ENCODE peak calls at places on chromosomes 4 and X, in ten cellular contexts. P is suprapubic skin, V is lower lobe of right lung, G is pancreas, C is OCI-LY7, X is uterus, F is testis, Q is left ventricle myocardium inferior, E is transverse colon, D is heart left ventricle. H is an unnamed sample. For H3K9me3, the result is how much of the 10 kb centered on the place peaks cover.

GRCh38 chrX:32618154-32618553 is 593.2 kb downstream of the DMD start:
- DNase-seq in E (no peak), C (no peak), D (no peak), V (no peak), Q (no peak), F (no peak), P (no peak), X (no peak), G (no peak), H (no peak)

GRCh38 chr4:155228713-155229112 is 20.3 kb downstream of the NPY2R start:
- DNase-seq in X (no peak), G (no peak), F (no peak), D (no peak), C (no peak), E (no peak), P (no peak), V (no peak), Q (no peak), H (no peak)

GRCh38 chr4:127249066-127249766 is 383.5 kb upstream of the INTU start:
- DNase-seq in E (no peak), C (no peak), X (no peak), V (no peak), Q (no peak), P (no peak), D (no peak), G (no peak), F (no peak), H (no peak)

GRCh38 chrX:151825927-151826471 is 86.7 kb upstream of the MAGEA4 start:
- DNase-seq in X (peak), P (no peak), V (no peak), F (no peak), D (no peak), C (no peak), G (no peak), Q (no peak), E (no peak), H (no peak)

GRCh38 chr4:53005149-53005546 is 143.0 kb downstream of the RASL11B start:
- DNase-seq in Q (no peak), V (no peak), F (no peak), C (no peak), P (no peak), G (peak), D (no peak), X (no peak), E (no peak), H (no peak)

GRCh38 chr4:145553375-145553774 is 65.8 kb upstream of the MMAA start:
- DNase-seq in F (no peak), Q (no peak), E (no peak), D (no peak), P (no peak), X (no peak), G (no peak), C (no peak), V (no peak), H (no peak)

GRCh38 chrX:69136546-69137331 is 28.5 kb downstream of the PJA1 start:
- DNase-seq in D (no peak), X (peak), G (no peak), Q (peak), C (no peak), F (peak), V (no peak), E (no peak), P (no peak), H (no peak)

GRCh38 chr4:70703695-70704332 is 15.5 kb downstream of the UTP3 start:
- DNase-seq in C (peak), X (no peak), V (no peak), D (no peak), P (no peak), G (no peak), F (peak), E (peak), Q (no peak), H (no peak)

GRCh38 chr4:80989921-80990544 is 40.5 kb upstream of the BMP3 start:
- DNase-seq in C (peak), X (no peak), D (no peak), Q (no peak), V (no peak), E (no peak), P (no peak), G (no peak), F (peak), H (no peak)

GRCh38 chr4:75849459-75849858 is 52.8 kb downstream of the PPEF2 start:
- DNase-seq in Q (no peak), E (no peak), C (no peak), X (no peak), D (no peak), P (no peak), F (no peak), G (no peak), V (peak), H (no peak)

GRCh38 chrX:120015145-120016067 is 62.1 kb downstream of the RHOXF2B start:
- DNase-seq in G (peak), C (no peak), Q (no peak), F (no peak), E (no peak), X (no peak), P (no peak), V (peak), D (no peak), H (no peak)
- H3K4me3 ChIP-seq in G (peak), C (no peak), Q (peak), F (no peak), E (no peak), X (peak), P (peak), V (peak), D (peak), H (peak)

DNA sequence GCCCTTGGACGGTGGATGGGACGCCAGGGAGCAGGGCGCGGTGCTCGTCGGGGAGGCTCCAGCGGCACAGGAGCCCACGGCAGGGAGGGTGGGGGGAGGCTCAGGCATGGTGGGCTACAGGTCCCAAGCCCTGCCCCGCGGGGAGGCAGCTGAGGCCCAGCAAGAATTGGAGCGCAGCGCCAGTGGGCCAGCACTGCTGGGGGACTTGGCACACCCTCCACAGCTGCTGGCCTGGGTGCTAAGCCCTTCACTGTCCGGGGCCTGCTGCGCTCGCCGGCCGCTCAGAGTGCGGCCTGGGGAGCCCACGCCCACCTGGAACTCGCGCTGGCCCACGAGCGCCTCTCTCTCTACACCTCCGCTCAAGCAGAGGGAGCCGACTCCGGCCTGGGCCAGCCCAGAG is 8.6 kb downstream of the CD38 start:
- DNase-seq in P (no peak), X (no peak), F (no peak), Q (no peak), D (no peak), E (no peak), G (no peak), V (no peak), C (no peak), H (no peak)
- H3K9me3 ChIP-seq in P (under half), X (under half), F (under half), Q (under half), D (under half), E (under half), G (under half), V (under half), C (half or more), H (under half)

DNA sequence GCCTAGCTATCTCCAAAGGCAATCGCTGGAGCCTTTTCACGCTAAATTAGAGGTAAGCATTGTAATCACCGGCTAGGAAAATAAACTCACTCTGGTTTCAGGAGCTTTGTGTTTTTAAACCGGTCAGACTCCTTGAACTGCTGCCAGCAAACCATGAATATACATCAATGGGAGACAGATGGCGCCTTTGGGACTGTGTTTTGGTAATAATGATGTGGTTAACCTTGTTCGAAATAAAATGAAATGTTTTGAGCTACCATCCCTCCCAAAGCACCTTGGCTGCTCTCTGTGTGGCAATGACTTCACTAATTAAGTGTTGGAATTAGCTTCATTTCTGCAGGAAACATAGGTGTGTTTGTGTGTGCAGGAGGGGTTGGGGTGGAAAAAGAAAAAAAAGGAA is 65.3 kb downstream of the CLNK start:
- DNase-seq in X (no peak), P (no peak), V (no peak), C (no peak), D (no peak), F (no peak), G (peak), E (peak), Q (no peak), H (no peak)
- TF ChIP-seq CTCF in X (no peak), P (no peak), V (no peak), C (no peak), D (no peak), F (no peak), G (no peak), E (no peak), Q (no peak), H (no peak)

GRCh38 chr4:98557497-98557896 is 100.9 kb downstream of the TSPAN5 start:
- DNase-seq in F (no peak), V (peak), Q (no peak), P (no peak), E (no peak), X (no peak), G (no peak), D (no peak), C (no peak), H (no peak)

GRCh38 chr4:98558366-98558765 is 100.0 kb downstream of the TSPAN5 start:
- DNase-seq in X (no peak), D (no peak), C (no peak), F (no peak), E (no peak), P (no peak), Q (no peak), G (no peak), V (no peak), H (no peak)

GRCh38 chr4:98558770-98559169 is 99.6 kb downstream of the TSPAN5 start:
- DNase-seq in V (no peak), D (no peak), E (no peak), C (no peak), P (no peak), X (no peak), F (no peak), G (no peak), Q (no peak), H (no peak)

GRCh38 chr4:98555798-98556445 is 102.5 kb downstream of the TSPAN5 start:
- DNase-seq in E (no peak), X (no peak), P (no peak), F (no peak), V (no peak), D (no peak), Q (no peak), C (no peak), G (no peak), H (no peak)

GRCh38 chr4:98556451-98556850 is 102.0 kb downstream of the TSPAN5 start:
- DNase-seq in X (no peak), G (no peak), Q (no peak), C (no peak), P (no peak), V (no peak), D (no peak), E (no peak), F (no peak), H (no peak)
- H3K4me3 ChIP-seq in X (no peak), G (no peak), Q (no peak), C (no peak), P (no peak), V (no peak), D (no peak), E (no peak), F (no peak), H (no peak)

DNA sequence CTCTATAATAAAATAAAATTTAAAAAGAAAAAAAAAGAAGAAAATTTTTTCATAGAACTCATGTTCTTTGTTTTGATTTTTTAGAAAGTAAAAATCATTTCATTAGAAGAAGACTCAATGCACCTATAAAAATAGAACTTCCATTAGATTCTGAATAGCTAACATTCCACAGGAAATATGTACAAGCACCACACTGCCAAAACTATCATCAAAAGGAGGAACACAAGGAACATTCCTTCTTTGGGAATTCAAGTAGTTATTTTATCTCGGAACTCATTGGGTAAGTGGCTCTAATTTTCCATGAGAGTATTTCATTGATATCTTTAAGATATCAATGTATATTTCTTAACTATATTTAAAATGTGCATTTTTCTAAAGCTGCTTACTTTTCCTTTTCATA is 157.6 kb downstream of the CAMK2D start:
- DNase-seq in D (no peak), G (no peak), E (no peak), P (no peak), Q (no peak), X (no peak), C (no peak), F (no peak), V (no peak), H (no peak)
- H3K9me3 ChIP-seq in D (under half), G (under half), E (under half), P (under half), Q (under half), X (under half), C (under half), F (under half), V (under half), H (under half)

GRCh38 chr4:95546236-95546635 is 2.5 kb downstream of the UNC5C start:
- DNase-seq in V (no peak), F (no peak), Q (no peak), E (no peak), G (no peak), X (no peak), C (no peak), D (no peak), P (no peak), H (no peak)

GRCh38 chr4:95541889-95542607 is 6.7 kb downstream of the UNC5C start:
- DNase-seq in V (no peak), E (no peak), X (no peak), Q (no peak), C (no peak), D (no peak), P (no peak), F (no peak), G (no peak), H (no peak)

GRCh38 chr4:95546866-95547707 is 1.7 kb downstream of the UNC5C start:
- DNase-seq in F (peak), P (no peak), X (no peak), D (no peak), E (no peak), V (no peak), C (no peak), G (no peak), Q (no peak), H (no peak)

GRCh38 chr4:95545526-95545925 is 3.2 kb downstream of the UNC5C start:
- DNase-seq in E (no peak), G (no peak), Q (no peak), C (no peak), F (no peak), D (no peak), X (no peak), P (no peak), V (no peak), H (no peak)

GRCh38 chr4:95544433-95545103 is 4.2 kb downstream of the UNC5C start:
- DNase-seq in E (no peak), F (peak), X (no peak), D (no peak), Q (no peak), G (no peak), P (no peak), C (no peak), V (no peak), H (no peak)
- TF ChIP-seq CTCF in E (no peak), F (peak), X (no peak), D (peak), Q (peak), G (no peak), P (no peak), C (no peak), V (no peak), H (no peak)

GRCh38 chrX:153494061-153494460 is 719 bp upstream of the BGN start:
- DNase-seq in Q (no peak), D (no peak), P (no peak), C (no peak), V (no peak), G (no peak), F (no peak), X (no peak), E (no peak), H (no peak)
- H3K4me3 ChIP-seq in Q (peak), D (no peak), P (peak), C (no peak), V (peak), G (no peak), F (no peak), X (no peak), E (no peak), H (no peak)